ENCODE peak calls at places on chromosomes 11 and 22, in eight cellular contexts. One of them, this sample, is unnamed.
A peak's percentile ranks its signal among the peaks of the same experiment; 100 is the strongest.

GRCh38 chr11:103494491-103494890 is 385.3 kb downstream of the DYNC2H1 start:
- DNase-seq in upper lobe of right lung: no peak
- DNase-seq in CD4-positive, alpha-beta memory T cell: no peak
- DNase-seq in neural progenitor cell: no peak
- DNase-seq in aorta: no peak
- DNase-seq in CD8-positive, alpha-beta T cell: no peak
- DNase-seq in psoas muscle: no peak
- DNase-seq in thoracic aorta: no peak
- DNase-seq in this sample: no peak

GRCh38 chr11:61996933-61997332 is 29.5 kb upstream of the FTH1 start:
- DNase-seq in CD8-positive, alpha-beta T cell: no peak
- DNase-seq in CD4-positive, alpha-beta memory T cell: no peak
- DNase-seq in thoracic aorta: no peak
- DNase-seq in psoas muscle: no peak
- DNase-seq in aorta: peak; percentile 24
- DNase-seq in neural progenitor cell: peak; percentile 85
- DNase-seq in upper lobe of right lung: peak; percentile 13
- DNase-seq in this sample: no peak

GRCh38 chr11:117856252-117856651 is 20.2 kb downstream of the FXYD6 start:
- DNase-seq in upper lobe of right lung: no peak
- DNase-seq in neural progenitor cell: no peak
- DNase-seq in aorta: no peak
- DNase-seq in psoas muscle: no peak
- DNase-seq in CD4-positive, alpha-beta memory T cell: no peak
- DNase-seq in thoracic aorta: no peak
- DNase-seq in CD8-positive, alpha-beta T cell: no peak
- DNase-seq in this sample: no peak

GRCh38 chr11:114064216-114064615 is 4.7 kb downstream of the ZBTB16 start:
- DNase-seq in CD8-positive, alpha-beta T cell: no peak
- DNase-seq in aorta: no peak
- DNase-seq in CD4-positive, alpha-beta memory T cell: no peak
- DNase-seq in upper lobe of right lung: no peak
- DNase-seq in thoracic aorta: no peak
- DNase-seq in psoas muscle: peak; percentile 44
- DNase-seq in neural progenitor cell: no peak
- DNase-seq in this sample: no peak

GRCh38 chr11:11432621-11433319 is 79.7 kb upstream of the CSNK2A3 start:
- DNase-seq in upper lobe of right lung: no peak
- DNase-seq in aorta: no peak
- DNase-seq in psoas muscle: no peak
- DNase-seq in CD8-positive, alpha-beta T cell: no peak
- DNase-seq in neural progenitor cell: no peak
- DNase-seq in CD4-positive, alpha-beta memory T cell: no peak
- DNase-seq in thoracic aorta: no peak
- DNase-seq in this sample: no peak

GRCh38 chr11:86228967-86229330 is 15.6 kb upstream of the EED start:
- DNase-seq in thoracic aorta: no peak
- DNase-seq in aorta: no peak
- DNase-seq in psoas muscle: no peak
- DNase-seq in CD4-positive, alpha-beta memory T cell: no peak
- DNase-seq in upper lobe of right lung: no peak
- DNase-seq in neural progenitor cell: no peak
- DNase-seq in CD8-positive, alpha-beta T cell: no peak
- DNase-seq in this sample: no peak

GRCh38 chr11:69862797-69863543 is 43.8 kb upstream of the FGF3 start:
- DNase-seq in neural progenitor cell: no peak
- DNase-seq in upper lobe of right lung: no peak
- DNase-seq in psoas muscle: no peak
- DNase-seq in CD4-positive, alpha-beta memory T cell: no peak
- DNase-seq in thoracic aorta: no peak
- DNase-seq in aorta: no peak
- DNase-seq in CD8-positive, alpha-beta T cell: no peak
- DNase-seq in this sample: peak; percentile 32

GRCh38 chr11:118612378-118612777 is 5.0 kb downstream of the PHLDB1 start:
- DNase-seq in neural progenitor cell: peak; percentile 7
- DNase-seq in thoracic aorta: no peak
- DNase-seq in psoas muscle: peak; percentile 53
- DNase-seq in CD4-positive, alpha-beta memory T cell: no peak
- DNase-seq in upper lobe of right lung: no peak
- DNase-seq in aorta: peak; percentile 85
- DNase-seq in CD8-positive, alpha-beta T cell: no peak
- DNase-seq in this sample: no peak

GRCh38 chr11:134312223-134312622 is 19.6 kb upstream of the GLB1L2 start:
- DNase-seq in aorta: no peak
- DNase-seq in psoas muscle: no peak
- DNase-seq in CD8-positive, alpha-beta T cell: no peak
- DNase-seq in upper lobe of right lung: no peak
- DNase-seq in neural progenitor cell: no peak
- DNase-seq in CD4-positive, alpha-beta memory T cell: no peak
- DNase-seq in thoracic aorta: no peak
- DNase-seq in this sample: no peak

GRCh38 chr11:117950320-117950719 is 21.1 kb upstream of the TMPRSS13 start:
- DNase-seq in psoas muscle: no peak
- DNase-seq in CD4-positive, alpha-beta memory T cell: peak; percentile 83
- DNase-seq in neural progenitor cell: no peak
- DNase-seq in upper lobe of right lung: no peak
- DNase-seq in aorta: no peak
- DNase-seq in CD8-positive, alpha-beta T cell: peak; percentile 81
- DNase-seq in thoracic aorta: no peak
- DNase-seq in this sample: no peak

GRCh38 chr11:94938399-94939055 is 34.8 kb downstream of the CWC15 start:
- DNase-seq in CD8-positive, alpha-beta T cell: no peak
- DNase-seq in neural progenitor cell: no peak
- DNase-seq in thoracic aorta: no peak
- DNase-seq in aorta: no peak
- DNase-seq in upper lobe of right lung: no peak
- DNase-seq in CD4-positive, alpha-beta memory T cell: no peak
- DNase-seq in psoas muscle: peak; percentile 79
- DNase-seq in this sample: peak; percentile 57

GRCh38 chr22:22955866-22956535 is 68.4 kb downstream of the IGLL5 start:
- DNase-seq in psoas muscle: peak; percentile 43
- DNase-seq in CD4-positive, alpha-beta memory T cell: peak; percentile 65
- DNase-seq in neural progenitor cell: peak; percentile 85
- DNase-seq in aorta: no peak
- DNase-seq in thoracic aorta: peak; percentile 27
- DNase-seq in CD8-positive, alpha-beta T cell: peak; percentile 78
- DNase-seq in upper lobe of right lung: peak; percentile 64
- DNase-seq in this sample: peak; percentile 62

GRCh38 chr11:132535830-132536229 is 996.5 kb downstream of the OPCML start:
- DNase-seq in upper lobe of right lung: no peak
- DNase-seq in CD8-positive, alpha-beta T cell: no peak
- DNase-seq in aorta: no peak
- DNase-seq in thoracic aorta: no peak
- DNase-seq in neural progenitor cell: no peak
- DNase-seq in psoas muscle: no peak
- DNase-seq in CD4-positive, alpha-beta memory T cell: no peak
- DNase-seq in this sample: no peak

GRCh38 chr11:9053631-9054030 is 37.8 kb downstream of the SCUBE2 start:
- DNase-seq in upper lobe of right lung: no peak
- DNase-seq in CD8-positive, alpha-beta T cell: no peak
- DNase-seq in neural progenitor cell: no peak
- DNase-seq in thoracic aorta: no peak
- DNase-seq in CD4-positive, alpha-beta memory T cell: no peak
- DNase-seq in aorta: no peak
- DNase-seq in psoas muscle: no peak
- DNase-seq in this sample: no peak

GRCh38 chr11:114610550-114610949 is 15.0 kb upstream of the NXPE4 start:
- DNase-seq in upper lobe of right lung: no peak
- DNase-seq in CD4-positive, alpha-beta memory T cell: no peak
- DNase-seq in psoas muscle: no peak
- DNase-seq in thoracic aorta: no peak
- DNase-seq in neural progenitor cell: no peak
- DNase-seq in aorta: no peak
- DNase-seq in CD8-positive, alpha-beta T cell: no peak
- DNase-seq in this sample: no peak

GRCh38 chr11:102810943-102811528 is 13.1 kb upstream of the MMP1 start:
- DNase-seq in neural progenitor cell: peak; percentile 31
- DNase-seq in CD4-positive, alpha-beta memory T cell: no peak
- DNase-seq in psoas muscle: no peak
- DNase-seq in thoracic aorta: no peak
- DNase-seq in upper lobe of right lung: no peak
- DNase-seq in aorta: no peak
- DNase-seq in CD8-positive, alpha-beta T cell: no peak
- DNase-seq in this sample: no peak

GRCh38 chr11:41431784-41432183 is 27.7 kb downstream of the LRRC4C start:
- DNase-seq in aorta: no peak
- DNase-seq in neural progenitor cell: peak; percentile 50
- DNase-seq in thoracic aorta: no peak
- DNase-seq in upper lobe of right lung: no peak
- DNase-seq in CD8-positive, alpha-beta T cell: no peak
- DNase-seq in psoas muscle: no peak
- DNase-seq in CD4-positive, alpha-beta memory T cell: no peak
- DNase-seq in this sample: no peak

GRCh38 chr11:113880966-113881365 is 5.6 kb upstream of the USP28 start:
- DNase-seq in CD8-positive, alpha-beta T cell: no peak
- DNase-seq in aorta: no peak
- DNase-seq in thoracic aorta: no peak
- DNase-seq in upper lobe of right lung: no peak
- DNase-seq in neural progenitor cell: no peak
- DNase-seq in psoas muscle: no peak
- DNase-seq in CD4-positive, alpha-beta memory T cell: no peak
- DNase-seq in this sample: no peak

GRCh38 chr11:74784234-74784633 is 35.6 kb downstream of the RNF169 start:
- DNase-seq in psoas muscle: no peak
- DNase-seq in neural progenitor cell: no peak
- DNase-seq in CD8-positive, alpha-beta T cell: no peak
- DNase-seq in upper lobe of right lung: no peak
- DNase-seq in aorta: no peak
- DNase-seq in CD4-positive, alpha-beta memory T cell: no peak
- DNase-seq in thoracic aorta: no peak
- DNase-seq in this sample: no peak

GRCh38 chr11:9530901-9531625 is 42.4 kb upstream of the WEE1 start:
- DNase-seq in thoracic aorta: no peak
- DNase-seq in CD8-positive, alpha-beta T cell: no peak
- DNase-seq in aorta: no peak
- DNase-seq in psoas muscle: no peak
- DNase-seq in CD4-positive, alpha-beta memory T cell: no peak
- DNase-seq in upper lobe of right lung: no peak
- DNase-seq in neural progenitor cell: no peak
- DNase-seq in this sample: peak; percentile 54

GRCh38 chr11:6214530-6214929 is 9.2 kb downstream of the C11orf42 start:
- DNase-seq in neural progenitor cell: no peak
- DNase-seq in thoracic aorta: no peak
- DNase-seq in CD4-positive, alpha-beta memory T cell: no peak
- DNase-seq in psoas muscle: no peak
- DNase-seq in upper lobe of right lung: no peak
- DNase-seq in CD8-positive, alpha-beta T cell: no peak
- DNase-seq in aorta: no peak
- DNase-seq in this sample: no peak

GRCh38 chr11:6219359-6219758 is 14.0 kb downstream of the C11orf42 start:
- DNase-seq in neural progenitor cell: no peak
- DNase-seq in aorta: no peak
- DNase-seq in psoas muscle: peak; percentile 26
- DNase-seq in CD4-positive, alpha-beta memory T cell: no peak
- DNase-seq in thoracic aorta: no peak
- DNase-seq in upper lobe of right lung: no peak
- DNase-seq in CD8-positive, alpha-beta T cell: no peak
- DNase-seq in this sample: no peak

GRCh38 chr11:6216501-6216900 is 11.1 kb downstream of the C11orf42 start:
- DNase-seq in CD4-positive, alpha-beta memory T cell: no peak
- DNase-seq in psoas muscle: no peak
- DNase-seq in aorta: no peak
- DNase-seq in CD8-positive, alpha-beta T cell: no peak
- DNase-seq in thoracic aorta: no peak
- DNase-seq in neural progenitor cell: no peak
- DNase-seq in upper lobe of right lung: no peak
- DNase-seq in this sample: no peak

DNA sequence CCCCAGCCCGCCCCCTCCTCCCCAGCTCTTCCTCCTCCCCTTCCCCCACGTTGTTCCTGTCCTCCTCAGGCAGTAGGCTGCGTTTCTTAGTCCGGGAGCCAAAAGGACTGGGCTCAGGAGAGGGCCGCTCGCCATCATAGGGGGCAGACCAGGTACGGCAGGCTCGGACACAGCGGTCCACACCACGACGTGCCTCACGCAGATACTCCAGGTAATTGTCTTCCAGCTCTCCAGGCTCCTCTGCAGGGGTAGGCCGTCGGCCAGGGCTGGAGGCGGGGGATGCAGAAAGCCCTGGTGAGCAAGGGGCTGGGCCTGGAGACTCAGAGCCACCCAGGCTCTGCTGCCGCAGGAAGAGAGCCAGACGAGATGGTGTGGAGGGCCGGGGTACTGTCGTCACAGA is 12.4 kb downstream of the C11orf42 start:
- DNase-seq in psoas muscle: no peak
- DNase-seq in aorta: no peak
- DNase-seq in CD8-positive, alpha-beta T cell: no peak
- DNase-seq in neural progenitor cell: no peak
- DNase-seq in thoracic aorta: no peak
- DNase-seq in upper lobe of right lung: no peak
- DNase-seq in CD4-positive, alpha-beta memory T cell: no peak
- DNase-seq in this sample: no peak
- H3K4me1 ChIP-seq in psoas muscle: no peaks in the 10 kb centered on the region
- H3K4me1 ChIP-seq in aorta: no peaks in the 10 kb centered on the region
- H3K4me1 ChIP-seq in CD8-positive, alpha-beta T cell: peaks cover 7% of the 10 kb centered on the region
- H3K4me1 ChIP-seq in neural progenitor cell: no peaks in the 10 kb centered on the region
- H3K4me1 ChIP-seq in thoracic aorta: no peaks in the 10 kb centered on the region
- H3K4me1 ChIP-seq in upper lobe of right lung: no peaks in the 10 kb centered on the region
- H3K4me1 ChIP-seq in CD4-positive, alpha-beta memory T cell: no peaks in the 10 kb centered on the region
- H3K4me1 ChIP-seq in this sample: peaks cover 9% of the 10 kb centered on the region

DNA sequence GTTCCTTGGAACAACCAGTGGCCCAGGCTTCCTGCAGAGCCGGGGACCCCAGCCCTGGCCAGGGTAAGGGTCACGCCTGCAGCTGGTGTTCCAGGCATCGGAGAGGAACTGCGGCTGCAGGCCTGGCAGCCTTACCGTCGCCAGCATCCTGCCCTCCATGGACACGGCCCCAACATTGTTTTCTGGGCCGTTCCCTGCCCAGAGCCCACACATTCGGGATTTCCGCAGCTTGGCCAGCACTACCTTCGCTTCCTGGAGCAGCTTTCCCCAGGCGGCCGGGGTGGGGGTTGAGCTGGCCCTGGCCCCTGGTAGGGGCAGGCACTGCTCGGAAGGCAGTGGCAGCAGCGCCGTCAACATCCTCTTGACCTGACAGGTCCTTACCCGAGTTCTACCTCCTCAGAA is 17.7 kb downstream of the TXN2 start:
- DNase-seq in CD8-positive, alpha-beta T cell: no peak
- DNase-seq in thoracic aorta: no peak
- DNase-seq in neural progenitor cell: no peak
- DNase-seq in CD4-positive, alpha-beta memory T cell: no peak
- DNase-seq in upper lobe of right lung: peak; percentile 77
- DNase-seq in psoas muscle: peak; percentile 52
- DNase-seq in aorta: peak; percentile 90
- DNase-seq in this sample: no peak
- H3K4me1 ChIP-seq in CD8-positive, alpha-beta T cell: peaks cover 11% of the 10 kb centered on the region
- H3K4me1 ChIP-seq in thoracic aorta: peaks cover 79% of the 10 kb centered on the region
- H3K4me1 ChIP-seq in neural progenitor cell: peaks cover 7% of the 10 kb centered on the region
- H3K4me1 ChIP-seq in CD4-positive, alpha-beta memory T cell: peaks cover 8% of the 10 kb centered on the region
- H3K4me1 ChIP-seq in upper lobe of right lung: peaks cover 49% of the 10 kb centered on the region
- H3K4me1 ChIP-seq in psoas muscle: peaks cover 81% of the 10 kb centered on the region
- H3K4me1 ChIP-seq in aorta: no peaks in the 10 kb centered on the region
- H3K4me1 ChIP-seq in this sample: peaks cover 75% of the 10 kb centered on the region

GRCh38 chr22:17926516-17926915 is 97.8 kb downstream of the MICAL3 start:
- DNase-seq in aorta: no peak
- DNase-seq in CD8-positive, alpha-beta T cell: no peak
- DNase-seq in CD4-positive, alpha-beta memory T cell: no peak
- DNase-seq in neural progenitor cell: no peak
- DNase-seq in upper lobe of right lung: no peak
- DNase-seq in thoracic aorta: no peak
- DNase-seq in psoas muscle: no peak
- DNase-seq in this sample: no peak
- H3K4me1 ChIP-seq in aorta: peaks cover 10% of the 10 kb centered on the region
- H3K4me1 ChIP-seq in CD8-positive, alpha-beta T cell: no peaks in the 10 kb centered on the region
- H3K4me1 ChIP-seq in CD4-positive, alpha-beta memory T cell: no peaks in the 10 kb centered on the region
- H3K4me1 ChIP-seq in neural progenitor cell: peaks cover 6% of the 10 kb centered on the region
- H3K4me1 ChIP-seq in upper lobe of right lung: peaks cover 35% of the 10 kb centered on the region
- H3K4me1 ChIP-seq in thoracic aorta: peaks cover 50% of the 10 kb centered on the region
- H3K4me1 ChIP-seq in psoas muscle: peaks cover 59% of the 10 kb centered on the region
- H3K4me1 ChIP-seq in this sample: peaks cover 39% of the 10 kb centered on the region

GRCh38 chr11:1762537-1763302 is 1.0 kb downstream of the CTSD start:
- DNase-seq in upper lobe of right lung: peak; percentile 82
- DNase-seq in CD4-positive, alpha-beta memory T cell: no peak
- DNase-seq in psoas muscle: peak; percentile 70
- DNase-seq in aorta: peak; percentile 71
- DNase-seq in thoracic aorta: no peak
- DNase-seq in neural progenitor cell: no peak
- DNase-seq in CD8-positive, alpha-beta T cell: no peak
- DNase-seq in this sample: peak; percentile 73
- H3K4me1 ChIP-seq in upper lobe of right lung: peaks cover 42% of the 10 kb centered on the region
- H3K4me1 ChIP-seq in CD4-positive, alpha-beta memory T cell: peaks cover 62% of the 10 kb centered on the region
- H3K4me1 ChIP-seq in psoas muscle: peaks cover 53% of the 10 kb centered on the region
- H3K4me1 ChIP-seq in aorta: no peaks in the 10 kb centered on the region
- H3K4me1 ChIP-seq in thoracic aorta: peaks cover 58% of the 10 kb centered on the region
- H3K4me1 ChIP-seq in neural progenitor cell: no peaks in the 10 kb centered on the region
- H3K4me1 ChIP-seq in CD8-positive, alpha-beta T cell: peaks cover 62% of the 10 kb centered on the region
- H3K4me1 ChIP-seq in this sample: peaks cover 59% of the 10 kb centered on the region

This sample was measured in lower lobe of right lung.